ENCODE peak calls at places on chromosomes 11 and 22, in four cellular contexts. One of them, this sample, is unnamed.
A peak's percentile ranks its signal among the peaks of the same experiment; 100 is the strongest.

GRCh38 chr11:67438121-67438902 is 830 bp upstream of the PTPRCAP start:
- DNase-seq in GM19239: no peak
- DNase-seq in foreskin fibroblast: no peak
- DNase-seq in AG09319: no peak
- DNase-seq in this sample: no peak

GRCh38 chr11:33065445-33066178 is 26.2 kb downstream of the TCP11L1 start:
- DNase-seq in GM19239: peak; percentile 21
- DNase-seq in foreskin fibroblast: peak; percentile 82
- DNase-seq in AG09319: peak; percentile 27
- DNase-seq in this sample: no peak

GRCh38 chr11:287821-288327 is 1.1 kb upstream of the PGGHG start:
- DNase-seq in GM19239: no peak
- DNase-seq in foreskin fibroblast: no peak
- DNase-seq in AG09319: no peak
- DNase-seq in this sample: no peak

GRCh38 chr11:69873166-69874077 is 54.2 kb upstream of the FGF3 start:
- DNase-seq in GM19239: no peak
- DNase-seq in foreskin fibroblast: no peak
- DNase-seq in AG09319: no peak
- DNase-seq in this sample: no peak

GRCh38 chr11:65864758-65865471 is 4.7 kb downstream of the MUS81 start:
- DNase-seq in GM19239: no peak
- DNase-seq in foreskin fibroblast: no peak
- DNase-seq in AG09319: no peak
- DNase-seq in this sample: no peak

GRCh38 chr22:35045451-35045850 is 20.5 kb upstream of the ISX start:
- DNase-seq in GM19239: no peak
- DNase-seq in foreskin fibroblast: no peak
- DNase-seq in AG09319: no peak
- DNase-seq in this sample: no peak

GRCh38 chr11:112885744-112886706 is 75.2 kb upstream of the NCAM1 start:
- DNase-seq in GM19239: no peak
- DNase-seq in foreskin fibroblast: no peak
- DNase-seq in AG09319: no peak
- DNase-seq in this sample: no peak

GRCh38 chr11:100515087-100515486 is 172.0 kb upstream of the ARHGAP42 start:
- DNase-seq in GM19239: no peak
- DNase-seq in foreskin fibroblast: no peak
- DNase-seq in AG09319: no peak
- DNase-seq in this sample: peak; percentile 11

GRCh38 chr11:75811485-75811884 is 3.5 kb upstream of the UVRAG start:
- DNase-seq in GM19239: no peak
- DNase-seq in foreskin fibroblast: no peak
- DNase-seq in AG09319: no peak
- DNase-seq in this sample: no peak

GRCh38 chr11:67158241-67158640 is 39.2 kb downstream of the KDM2A start:
- DNase-seq in GM19239: no peak
- DNase-seq in foreskin fibroblast: peak; percentile 39
- DNase-seq in AG09319: peak; percentile 20
- DNase-seq in this sample: no peak

GRCh38 chr11:120563698-120564572 is 52.4 kb downstream of the GRIK4 start:
- DNase-seq in GM19239: no peak
- DNase-seq in foreskin fibroblast: no peak
- DNase-seq in AG09319: no peak
- DNase-seq in this sample: no peak

GRCh38 chr22:36086170-36086490 is 57.5 kb upstream of the RBFOX2 start:
- DNase-seq in GM19239: no peak
- DNase-seq in foreskin fibroblast: no peak
- DNase-seq in AG09319: no peak
- DNase-seq in this sample: no peak

GRCh38 chr22:32202539-32203180 is 2.2 kb downstream of the RFPL2 start:
- DNase-seq in GM19239: peak; percentile 50
- DNase-seq in foreskin fibroblast: peak; percentile 58
- DNase-seq in AG09319: no peak
- DNase-seq in this sample: no peak

GRCh38 chr11:6055569-6055968 is 25.0 kb upstream of the OR56A1 start:
- DNase-seq in GM19239: no peak
- DNase-seq in foreskin fibroblast: no peak
- DNase-seq in AG09319: no peak
- DNase-seq in this sample: no peak

GRCh38 chr22:38176170-38176741 is 5.4 kb downstream of the PLA2G6 start:
- DNase-seq in GM19239: peak; percentile 23
- DNase-seq in foreskin fibroblast: peak; percentile 88
- DNase-seq in AG09319: peak; percentile 89
- DNase-seq in this sample: no peak

GRCh38 chr22:28441720-28442263 is 237.8 kb downstream of the TTC28 start:
- DNase-seq in GM19239: no peak
- DNase-seq in foreskin fibroblast: no peak
- DNase-seq in AG09319: no peak
- DNase-seq in this sample: no peak

GRCh38 chr22:31680764-31681624 is 19.0 kb upstream of the PISD start:
- DNase-seq in GM19239: no peak
- DNase-seq in foreskin fibroblast: peak; percentile 82
- DNase-seq in AG09319: peak; percentile 36
- DNase-seq in this sample: no peak

GRCh38 chr11:76614471-76615183 is 55.9 kb downstream of the LRRC32 start:
- DNase-seq in GM19239: no peak
- DNase-seq in foreskin fibroblast: no peak
- DNase-seq in AG09319: no peak
- DNase-seq in this sample: no peak

GRCh38 chr11:2511421-2512369 is 66.9 kb downstream of the KCNQ1 start:
- DNase-seq in GM19239: peak; percentile 1
- DNase-seq in foreskin fibroblast: no peak
- DNase-seq in AG09319: no peak
- DNase-seq in this sample: no peak

GRCh38 chr22:39317756-39318506 is 1.5 kb downstream of the RPL3 start:
- DNase-seq in GM19239: no peak
- DNase-seq in foreskin fibroblast: peak; percentile 69
- DNase-seq in AG09319: no peak
- DNase-seq in this sample: no peak

GRCh38 chr22:45341503-45341902 is 31.8 kb downstream of the FAM118A start:
- DNase-seq in GM19239: no peak
- DNase-seq in foreskin fibroblast: no peak
- DNase-seq in AG09319: no peak
- DNase-seq in this sample: no peak

GRCh38 chr11:110134120-110134519 is 40.9 kb downstream of the ZC3H12C start:
- DNase-seq in GM19239: no peak
- DNase-seq in foreskin fibroblast: peak; percentile 20
- DNase-seq in AG09319: no peak
- DNase-seq in this sample: no peak

GRCh38 chr22:30183861-30184278 is 62.7 kb downstream of the LIF start:
- DNase-seq in GM19239: no peak
- DNase-seq in foreskin fibroblast: no peak
- DNase-seq in AG09319: no peak
- DNase-seq in this sample: no peak

GRCh38 chr11:63709336-63709735 is 28.0 kb downstream of the RTN3 start:
- DNase-seq in GM19239: no peak
- DNase-seq in foreskin fibroblast: no peak
- DNase-seq in AG09319: no peak
- DNase-seq in this sample: no peak

GRCh38 chr11:68016161-68016903 is 6.2 kb downstream of the ALDH3B1 start:
- DNase-seq in GM19239: no peak
- DNase-seq in foreskin fibroblast: no peak
- DNase-seq in AG09319: no peak
- DNase-seq in this sample: no peak

GRCh38 chr11:94224078-94224477 is 80.3 kb upstream of the IZUMO1R start:
- DNase-seq in GM19239: no peak
- DNase-seq in foreskin fibroblast: peak; percentile 42
- DNase-seq in AG09319: no peak
- DNase-seq in this sample: no peak

GRCh38 chr11:123640677-123641494 is 13.5 kb downstream of the SCN3B start:
- DNase-seq in GM19239: no peak
- DNase-seq in foreskin fibroblast: peak; percentile 64
- DNase-seq in AG09319: no peak
- DNase-seq in this sample: no peak

GRCh38 chr22:31637938-31638618 is 23.9 kb downstream of the PISD start:
- DNase-seq in GM19239: no peak
- DNase-seq in foreskin fibroblast: no peak
- DNase-seq in AG09319: no peak
- DNase-seq in this sample: no peak